ENCODE peak calls at places on chromosomes 2 and 18, in eight cellular contexts. One of them, this sample, is unnamed.

GRCh38 chr18:75334869-75335268 is 92.6 kb downstream of the SMIM21 start:
- DNase-seq in nephron progenitor cell: no peak
- DNase-seq in neural crest cell: no peak
- DNase-seq in CD8-positive, alpha-beta T cell: no peak
- DNase-seq in B cell: no peak
- DNase-seq in fibroblast of mammary gland: no peak
- DNase-seq in dorsolateral prefrontal cortex: no peak
- DNase-seq in fibroblast of pulmonary artery: no peak
- DNase-seq in this sample: no peak

GRCh38 chr18:22168360-22168921 is 948 bp upstream of the GATA6 start:
- DNase-seq in B cell: no peak
- DNase-seq in fibroblast of mammary gland: no peak
- DNase-seq in fibroblast of pulmonary artery: peak
- DNase-seq in neural crest cell: peak
- DNase-seq in nephron progenitor cell: peak
- DNase-seq in CD8-positive, alpha-beta T cell: no peak
- DNase-seq in dorsolateral prefrontal cortex: no peak
- DNase-seq in this sample: no peak

GRCh38 chr2:27427863-27428212 is 593 bp upstream of the NRBP1 start:
- DNase-seq in B cell: no peak
- DNase-seq in nephron progenitor cell: no peak
- DNase-seq in fibroblast of pulmonary artery: no peak
- DNase-seq in dorsolateral prefrontal cortex: no peak
- DNase-seq in fibroblast of mammary gland: peak
- DNase-seq in neural crest cell: no peak
- DNase-seq in CD8-positive, alpha-beta T cell: no peak
- DNase-seq in this sample: no peak

GRCh38 chr2:187711122-187711521 is 156.9 kb upstream of the TFPI start:
- DNase-seq in B cell: no peak
- DNase-seq in fibroblast of mammary gland: peak
- DNase-seq in CD8-positive, alpha-beta T cell: no peak
- DNase-seq in neural crest cell: no peak
- DNase-seq in dorsolateral prefrontal cortex: no peak
- DNase-seq in fibroblast of pulmonary artery: no peak
- DNase-seq in nephron progenitor cell: no peak
- DNase-seq in this sample: no peak

GRCh38 chr2:20935168-20935567 is 108.7 kb downstream of the APOB start:
- DNase-seq in dorsolateral prefrontal cortex: no peak
- DNase-seq in fibroblast of pulmonary artery: no peak
- DNase-seq in B cell: no peak
- DNase-seq in CD8-positive, alpha-beta T cell: no peak
- DNase-seq in neural crest cell: no peak
- DNase-seq in fibroblast of mammary gland: no peak
- DNase-seq in nephron progenitor cell: no peak
- DNase-seq in this sample: no peak

GRCh38 chr2:8934338-8934737 is 69.1 kb downstream of the MBOAT2 start:
- DNase-seq in nephron progenitor cell: no peak
- DNase-seq in neural crest cell: no peak
- DNase-seq in fibroblast of pulmonary artery: no peak
- DNase-seq in fibroblast of mammary gland: no peak
- DNase-seq in dorsolateral prefrontal cortex: no peak
- DNase-seq in B cell: no peak
- DNase-seq in CD8-positive, alpha-beta T cell: no peak
- DNase-seq in this sample: no peak

GRCh38 chr18:23890589-23890988 is 124.0 kb upstream of the TTC39C start:
- DNase-seq in dorsolateral prefrontal cortex: no peak
- DNase-seq in CD8-positive, alpha-beta T cell: no peak
- DNase-seq in fibroblast of pulmonary artery: peak
- DNase-seq in fibroblast of mammary gland: peak
- DNase-seq in B cell: no peak
- DNase-seq in neural crest cell: no peak
- DNase-seq in nephron progenitor cell: no peak
- DNase-seq in this sample: no peak

GRCh38 chr18:36769611-36770314 is 59.0 kb downstream of the TPGS2 start:
- DNase-seq in dorsolateral prefrontal cortex: no peak
- DNase-seq in nephron progenitor cell: peak
- DNase-seq in CD8-positive, alpha-beta T cell: no peak
- DNase-seq in fibroblast of pulmonary artery: no peak
- DNase-seq in neural crest cell: no peak
- DNase-seq in B cell: no peak
- DNase-seq in fibroblast of mammary gland: no peak
- DNase-seq in this sample: peak

GRCh38 chr2:38125007-38125406 is 49.1 kb upstream of the CYP1B1 start:
- DNase-seq in dorsolateral prefrontal cortex: no peak
- DNase-seq in neural crest cell: no peak
- DNase-seq in B cell: no peak
- DNase-seq in CD8-positive, alpha-beta T cell: no peak
- DNase-seq in nephron progenitor cell: no peak
- DNase-seq in fibroblast of pulmonary artery: no peak
- DNase-seq in fibroblast of mammary gland: no peak
- DNase-seq in this sample: no peak

GRCh38 chr2:38375711-38376345 is 1.2 kb downstream of the ATL2 start:
- DNase-seq in fibroblast of pulmonary artery: peak
- DNase-seq in CD8-positive, alpha-beta T cell: no peak
- DNase-seq in dorsolateral prefrontal cortex: no peak
- DNase-seq in fibroblast of mammary gland: no peak
- DNase-seq in B cell: no peak
- DNase-seq in neural crest cell: no peak
- DNase-seq in nephron progenitor cell: peak
- DNase-seq in this sample: no peak

GRCh38 chr2:222000326-222000725 is 298.5 kb downstream of the PAX3 start:
- DNase-seq in fibroblast of mammary gland: peak
- DNase-seq in nephron progenitor cell: no peak
- DNase-seq in neural crest cell: no peak
- DNase-seq in fibroblast of pulmonary artery: peak
- DNase-seq in dorsolateral prefrontal cortex: no peak
- DNase-seq in CD8-positive, alpha-beta T cell: no peak
- DNase-seq in B cell: no peak
- DNase-seq in this sample: no peak

DNA sequence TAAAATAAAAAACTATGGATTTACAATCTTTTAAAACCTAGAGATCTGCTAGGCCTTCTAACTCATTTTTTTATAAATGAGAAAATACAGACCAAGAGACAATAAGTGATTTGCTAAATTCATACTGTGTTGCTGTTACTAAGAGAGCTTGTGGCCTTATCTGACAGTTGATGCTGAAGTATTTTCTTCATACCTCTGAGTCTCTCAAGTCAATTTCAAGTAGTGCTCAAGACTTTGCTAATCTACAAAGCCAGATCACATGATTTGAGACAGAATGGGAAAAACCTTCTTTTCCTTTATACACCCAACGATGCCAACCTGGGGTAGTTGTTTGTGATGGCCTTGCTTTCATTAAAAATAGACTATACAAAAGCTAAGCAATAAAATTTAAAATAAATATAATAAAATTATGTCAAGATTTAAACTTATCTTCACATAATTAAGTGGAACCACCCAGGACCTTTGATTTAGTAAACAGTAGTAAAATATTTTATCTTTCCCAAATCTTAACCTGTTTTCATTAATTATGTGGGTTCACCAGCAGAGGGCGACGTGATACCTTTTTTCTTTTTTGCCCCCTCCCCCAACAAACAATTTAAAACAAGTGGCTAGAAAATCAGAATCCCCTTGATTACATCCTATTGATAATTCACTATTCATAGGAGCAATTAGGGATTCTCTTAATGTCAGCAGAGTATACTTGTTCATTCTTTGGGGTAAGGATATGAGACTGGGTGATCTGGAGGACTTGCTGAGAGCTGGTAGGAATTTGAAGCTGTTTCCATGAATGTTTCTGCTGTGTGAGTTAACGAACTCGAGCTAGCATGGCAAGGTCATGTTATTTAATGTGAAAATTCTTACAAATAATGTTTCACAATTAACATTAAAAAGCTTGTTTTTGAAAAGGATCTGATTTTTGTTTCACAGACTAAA is 49.6 kb upstream of the SLC5A7 start:
- DNase-seq in fibroblast of pulmonary artery: peak
- DNase-seq in CD8-positive, alpha-beta T cell: no peak
- DNase-seq in neural crest cell: peak
- DNase-seq in nephron progenitor cell: peak
- DNase-seq in fibroblast of mammary gland: peak
- DNase-seq in dorsolateral prefrontal cortex: no peak
- DNase-seq in B cell: no peak
- DNase-seq in this sample: no peak
- TF ChIP-seq CTCF in fibroblast of pulmonary artery: peak
- TF ChIP-seq CTCF in CD8-positive, alpha-beta T cell: no peak
- TF ChIP-seq CTCF in neural crest cell: peak
- TF ChIP-seq CTCF in nephron progenitor cell: peak
- TF ChIP-seq CTCF in fibroblast of mammary gland: peak
- TF ChIP-seq CTCF in dorsolateral prefrontal cortex: peak
- TF ChIP-seq CTCF in B cell: peak
- TF ChIP-seq CTCF in this sample: peak

DNA sequence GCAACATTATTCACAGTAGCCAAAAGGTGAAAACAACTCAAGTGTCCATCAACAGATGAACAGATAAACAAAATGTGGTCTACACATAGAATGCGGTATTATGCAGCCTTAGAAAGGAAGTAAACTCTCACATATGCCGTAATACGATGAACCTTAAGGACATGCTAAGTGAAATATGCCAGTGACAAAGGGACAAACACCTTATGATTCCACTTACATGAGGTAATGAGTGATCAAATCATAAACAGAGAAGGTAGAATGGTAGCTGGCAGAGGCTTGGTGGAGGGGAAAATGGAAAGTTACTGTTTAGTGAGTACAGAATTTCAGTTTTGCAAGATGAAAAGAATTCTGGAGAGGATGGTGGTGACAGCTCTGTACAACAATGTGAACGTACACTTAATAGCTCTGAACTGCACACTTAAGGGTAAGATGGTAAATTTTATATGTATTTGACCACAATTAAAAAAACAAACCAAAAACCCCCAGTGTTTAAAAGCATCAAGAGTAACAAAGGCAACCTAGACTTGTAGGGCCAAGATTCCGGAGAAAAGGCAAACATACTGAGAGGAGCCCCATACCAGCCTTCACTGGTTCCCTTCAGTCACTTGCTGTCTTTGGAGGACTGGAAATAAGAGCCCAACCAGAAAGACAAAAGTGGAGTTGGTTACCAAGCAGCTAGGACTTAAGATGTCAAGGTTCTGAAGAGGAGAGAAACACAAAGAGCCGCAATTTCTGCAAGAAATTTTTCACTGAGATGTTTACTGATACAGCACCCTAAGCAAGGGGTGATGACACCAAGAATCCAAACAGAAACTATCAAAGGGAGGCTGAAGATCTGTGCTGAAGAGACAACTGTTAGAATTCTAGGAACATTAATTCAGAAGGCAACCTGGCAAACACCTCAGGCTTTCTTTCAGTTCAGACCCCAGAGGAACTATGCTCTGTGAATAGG is 61.3 kb downstream of the CUL3 start:
- DNase-seq in CD8-positive, alpha-beta T cell: no peak
- DNase-seq in fibroblast of mammary gland: no peak
- DNase-seq in nephron progenitor cell: no peak
- DNase-seq in dorsolateral prefrontal cortex: no peak
- DNase-seq in fibroblast of pulmonary artery: no peak
- DNase-seq in B cell: no peak
- DNase-seq in neural crest cell: no peak
- DNase-seq in this sample: no peak
- TF ChIP-seq CTCF in CD8-positive, alpha-beta T cell: no peak
- TF ChIP-seq CTCF in fibroblast of mammary gland: no peak
- TF ChIP-seq CTCF in nephron progenitor cell: no peak
- TF ChIP-seq CTCF in dorsolateral prefrontal cortex: no peak
- TF ChIP-seq CTCF in fibroblast of pulmonary artery: no peak
- TF ChIP-seq CTCF in B cell: no peak
- TF ChIP-seq CTCF in neural crest cell: no peak
- TF ChIP-seq CTCF in this sample: no peak

GRCh38 chr2:207490441-207490840 is 39.3 kb upstream of the CREB1 start:
- DNase-seq in fibroblast of mammary gland: no peak
- DNase-seq in fibroblast of pulmonary artery: no peak
- DNase-seq in nephron progenitor cell: no peak
- DNase-seq in neural crest cell: no peak
- DNase-seq in B cell: no peak
- DNase-seq in dorsolateral prefrontal cortex: no peak
- DNase-seq in CD8-positive, alpha-beta T cell: no peak
- DNase-seq in this sample: no peak

GRCh38 chr2:207491086-207491485 is 38.7 kb upstream of the CREB1 start:
- DNase-seq in CD8-positive, alpha-beta T cell: no peak
- DNase-seq in fibroblast of pulmonary artery: no peak
- DNase-seq in B cell: no peak
- DNase-seq in dorsolateral prefrontal cortex: no peak
- DNase-seq in neural crest cell: no peak
- DNase-seq in fibroblast of mammary gland: no peak
- DNase-seq in nephron progenitor cell: no peak
- DNase-seq in this sample: no peak

GRCh38 chr2:207489251-207489650 is 40.5 kb upstream of the CREB1 start:
- DNase-seq in fibroblast of mammary gland: no peak
- DNase-seq in B cell: no peak
- DNase-seq in neural crest cell: no peak
- DNase-seq in fibroblast of pulmonary artery: no peak
- DNase-seq in dorsolateral prefrontal cortex: no peak
- DNase-seq in nephron progenitor cell: no peak
- DNase-seq in CD8-positive, alpha-beta T cell: no peak
- DNase-seq in this sample: no peak

GRCh38 chr2:207484444-207485391 is 45.0 kb upstream of the CREB1 start:
- DNase-seq in dorsolateral prefrontal cortex: no peak
- DNase-seq in fibroblast of pulmonary artery: no peak
- DNase-seq in CD8-positive, alpha-beta T cell: no peak
- DNase-seq in fibroblast of mammary gland: no peak
- DNase-seq in nephron progenitor cell: no peak
- DNase-seq in neural crest cell: no peak
- DNase-seq in B cell: peak
- DNase-seq in this sample: peak

DNA sequence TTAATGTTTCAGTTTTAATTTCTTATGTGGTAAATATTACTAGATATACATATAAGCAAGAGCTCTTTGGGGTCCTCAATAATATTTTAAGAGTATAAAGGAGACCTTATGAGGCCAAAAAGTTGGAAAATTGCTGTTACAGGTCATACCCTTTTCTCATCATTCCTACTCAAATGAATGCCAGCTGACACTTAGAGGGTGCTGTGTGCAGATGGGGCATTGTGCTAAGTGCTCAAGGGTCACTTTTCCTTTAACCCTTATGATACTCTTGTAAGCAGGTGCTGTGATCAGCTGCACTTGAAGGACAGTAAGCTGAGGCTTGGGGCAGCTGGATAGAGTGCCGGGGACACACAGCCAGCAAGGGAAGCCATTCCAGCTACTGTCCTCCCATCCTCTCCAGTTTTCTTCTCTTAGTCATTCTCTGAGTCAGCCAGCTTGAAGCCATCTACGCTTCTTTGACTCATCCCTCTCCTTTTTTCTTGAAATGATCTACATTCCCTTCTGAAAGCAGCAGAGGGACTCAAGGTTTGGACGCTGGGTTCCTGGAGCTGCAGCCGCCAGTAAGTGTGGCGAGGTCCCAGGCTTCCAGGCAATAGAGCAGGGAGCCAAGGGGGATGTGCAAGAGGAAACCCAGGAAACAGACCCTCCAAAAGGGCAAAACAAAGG is 42.0 kb upstream of the CREB1 start:
- DNase-seq in CD8-positive, alpha-beta T cell: no peak
- DNase-seq in fibroblast of mammary gland: peak
- DNase-seq in neural crest cell: no peak
- DNase-seq in nephron progenitor cell: no peak
- DNase-seq in dorsolateral prefrontal cortex: no peak
- DNase-seq in fibroblast of pulmonary artery: peak
- DNase-seq in B cell: no peak
- DNase-seq in this sample: no peak
- TF ChIP-seq CTCF in CD8-positive, alpha-beta T cell: no peak
- TF ChIP-seq CTCF in fibroblast of mammary gland: peak
- TF ChIP-seq CTCF in neural crest cell: no peak
- TF ChIP-seq CTCF in nephron progenitor cell: no peak
- TF ChIP-seq CTCF in dorsolateral prefrontal cortex: no peak
- TF ChIP-seq CTCF in fibroblast of pulmonary artery: peak
- TF ChIP-seq CTCF in B cell: no peak
- TF ChIP-seq CTCF in this sample: no peak

GRCh38 chr18:77711096-77711495 is 461.4 kb downstream of the GALR1 start:
- DNase-seq in fibroblast of mammary gland: no peak
- DNase-seq in CD8-positive, alpha-beta T cell: no peak
- DNase-seq in fibroblast of pulmonary artery: no peak
- DNase-seq in dorsolateral prefrontal cortex: no peak
- DNase-seq in nephron progenitor cell: no peak
- DNase-seq in neural crest cell: no peak
- DNase-seq in B cell: no peak
- DNase-seq in this sample: no peak
- TF ChIP-seq CTCF in fibroblast of mammary gland: no peak
- TF ChIP-seq CTCF in CD8-positive, alpha-beta T cell: no peak
- TF ChIP-seq CTCF in fibroblast of pulmonary artery: no peak
- TF ChIP-seq CTCF in dorsolateral prefrontal cortex: peak
- TF ChIP-seq CTCF in nephron progenitor cell: peak
- TF ChIP-seq CTCF in neural crest cell: peak
- TF ChIP-seq CTCF in B cell: peak
- TF ChIP-seq CTCF in this sample: no peak

This sample was measured in GM13976.